ENCODE peak calls at places on chromosomes 6 and 20, in ten cellular contexts. I is activated T-cell treated with anti-CD3 and anti-CD28 coated beads for 1 hour; M is A549; V is T follicular helper cell; G is CD4-positive, alpha-beta T cell; H is caudate nucleus; C is left ventricle myocardium inferior; K is amniotic stem cell; P is iris pigment epithelial cell; O is osteocyte. F is an unnamed sample.

GRCh38 chr6:111423960-111424846 is 58.8 kb downstream of the REV3L start:
- DNase-seq in I (no peak), M (no peak), V (no peak), G (no peak), H (peak; percentile 46), C (peak; percentile 24), K (no peak), P (peak; percentile 31), O (no peak), F (no peak)

GRCh38 chr20:46683939-46684750 is 5.1 kb downstream of the TP53RK start:
- DNase-seq in I (no peak), M (no peak), V (no peak), G (no peak), H (no peak), C (peak; percentile 33), K (no peak), P (peak; percentile 83), O (peak; percentile 82), F (peak; percentile 44)

GRCh38 chr20:18802012-18802634 is 11.5 kb upstream of the SCP2D1 start:
- DNase-seq in I (no peak), M (no peak), V (no peak), G (no peak), H (no peak), C (no peak), K (no peak), P (no peak), O (no peak), F (no peak)

GRCh38 chr20:37680420-37680819 is 13.4 kb upstream of the CTNNBL1 start:
- DNase-seq in I (no peak), M (no peak), V (no peak), G (no peak), H (no peak), C (no peak), K (no peak), P (peak; percentile 23), O (no peak), F (no peak)

GRCh38 chr6:26390504-26390903 is 7.6 kb downstream of the BTN2A2 start:
- DNase-seq in I (no peak), M (no peak), V (no peak), G (no peak), H (no peak), C (no peak), K (no peak), P (peak; percentile 9), O (no peak), F (no peak)

GRCh38 chr20:35972445-35972844 is 4.1 kb downstream of the CNBD2 start:
- DNase-seq in I (no peak), M (no peak), V (no peak), G (no peak), H (no peak), C (no peak), K (no peak), P (no peak), O (no peak), F (no peak)

GRCh38 chr6:164039954-164040375 is 625.4 kb downstream of the QKI start:
- DNase-seq in I (no peak), M (no peak), V (peak; percentile 50), G (peak; percentile 9), H (no peak), C (peak; percentile 36), K (no peak), P (no peak), O (no peak), F (no peak)

GRCh38 chr6:27830212-27830664 is 82.0 kb downstream of the OR2B2 start:
- DNase-seq in I (no peak), M (no peak), V (no peak), G (no peak), H (no peak), C (no peak), K (no peak), P (peak; percentile 19), O (no peak), F (no peak)

GRCh38 chr6:122352958-122353357 is 46.5 kb upstream of the HSF2 start:
- DNase-seq in I (no peak), M (no peak), V (no peak), G (no peak), H (no peak), C (no peak), K (no peak), P (no peak), O (no peak), F (no peak)

GRCh38 chr6:157376706-157377230 is 4.2 kb upstream of the ZDHHC14 start:
- DNase-seq in I (no peak), M (no peak), V (no peak), G (no peak), H (no peak), C (no peak), K (no peak), P (peak; percentile 4), O (no peak), F (no peak)

GRCh38 chr20:44264287-44264686 is 17.2 kb downstream of the GDAP1L1 start:
- DNase-seq in I (no peak), M (no peak), V (no peak), G (no peak), H (no peak), C (no peak), K (no peak), P (no peak), O (no peak), F (no peak)

GRCh38 chr6:158039178-158039557 is 57.5 kb downstream of the SYNJ2 start:
- DNase-seq in I (no peak), M (peak; percentile 61), V (no peak), G (no peak), H (no peak), C (peak; percentile 8), K (no peak), P (peak; percentile 81), O (no peak), F (peak; percentile 60)

GRCh38 chr6:155121699-155122098 is 126.6 kb downstream of the TIAM2 start:
- DNase-seq in I (no peak), M (no peak), V (no peak), G (no peak), H (no peak), C (no peak), K (no peak), P (no peak), O (no peak), F (no peak)

GRCh38 chr6:56246544-56246940 is 838 bp downstream of the COL21A1 start:
- DNase-seq in I (no peak), M (no peak), V (no peak), G (no peak), H (no peak), C (no peak), K (no peak), P (no peak), O (no peak), F (peak; percentile 22)

GRCh38 chr6:62284725-62285124 is 1.3 kb downstream of the KHDRBS2 start:
- DNase-seq in I (no peak), M (no peak), V (no peak), G (no peak), H (no peak), C (no peak), K (no peak), P (no peak), O (no peak), F (no peak)

GRCh38 chr20:58695084-58695722 is 2.6 kb downstream of the NPEPL1 start:
- DNase-seq in I (no peak), M (no peak), V (no peak), G (no peak), H (no peak), C (peak; percentile 9), K (no peak), P (no peak), O (peak; percentile 73), F (no peak)

GRCh38 chr20:1467355-1468116 is 887 bp upstream of the NSFL1C start:
- DNase-seq in I (peak; percentile 14), M (no peak), V (no peak), G (no peak), H (no peak), C (no peak), K (no peak), P (no peak), O (peak; percentile 72), F (no peak)

GRCh38 chr6:1240766-1241165 is 71.1 kb upstream of the FOXQ1 start:
- DNase-seq in I (no peak), M (no peak), V (no peak), G (no peak), H (no peak), C (no peak), K (no peak), P (peak; percentile 52), O (no peak), F (no peak)

GRCh38 chr6:35719830-35720733 is 16.8 kb upstream of the ARMC12 start:
- DNase-seq in I (no peak), M (no peak), V (no peak), G (no peak), H (no peak), C (peak; percentile 60), K (no peak), P (peak; percentile 59), O (no peak), F (peak; percentile 81)

GRCh38 chr6:18055714-18056382 is 66.6 kb downstream of the NHLRC1 start:
- DNase-seq in I (no peak), M (no peak), V (no peak), G (no peak), H (no peak), C (no peak), K (no peak), P (no peak), O (no peak), F (no peak)

GRCh38 chr20:31517373-31517772 is 3.1 kb downstream of the HM13 start:
- DNase-seq in I (no peak), M (peak; percentile 76), V (no peak), G (no peak), H (no peak), C (peak; percentile 25), K (peak; percentile 53), P (peak; percentile 69), O (no peak), F (peak; percentile 69)

GRCh38 chr6:24154121-24154520 is 28.1 kb downstream of the NRSN1 start:
- DNase-seq in I (no peak), M (peak; percentile 4), V (no peak), G (no peak), H (no peak), C (no peak), K (no peak), P (peak; percentile 27), O (no peak), F (no peak)

GRCh38 chr6:151075527-151075926 is 164.2 kb upstream of the AKAP12 start:
- DNase-seq in I (no peak), M (no peak), V (no peak), G (no peak), H (no peak), C (no peak), K (no peak), P (peak; percentile 95), O (no peak), F (no peak)

GRCh38 chr6:159107451-159108260 is 61.5 kb upstream of the FNDC1 start:
- DNase-seq in I (peak; percentile 48), M (no peak), V (peak; percentile 55), G (peak; percentile 61), H (no peak), C (no peak), K (no peak), P (no peak), O (peak; percentile 60), F (no peak)

GRCh38 chr6:297571-298232 is 5.4 kb downstream of the DUSP22 start:
- DNase-seq in I (no peak), M (no peak), V (no peak), G (no peak), H (no peak), C (no peak), K (no peak), P (no peak), O (no peak), F (no peak)

GRCh38 chr6:139131736-139132285 is 3.1 kb upstream of the HECA start:
- DNase-seq in I (no peak), M (no peak), V (no peak), G (no peak), H (no peak), C (no peak), K (no peak), P (no peak), O (no peak), F (no peak)

GRCh38 chr6:113371106-113371505 is 486.0 kb upstream of the MARCKS start:
- DNase-seq in I (no peak), M (no peak), V (no peak), G (no peak), H (no peak), C (no peak), K (no peak), P (no peak), O (no peak), F (no peak)

GRCh38 chr6:112429226-112429625 is 82.1 kb downstream of the RFPL4B start:
- DNase-seq in I (no peak), M (peak; percentile 6), V (no peak), G (no peak), H (no peak), C (no peak), K (no peak), P (peak; percentile 19), O (no peak), F (no peak)

F was measured in tibial artery.